ENCODE peak calls at places on chromosomes 12 and 14, in ten cellular contexts. H is A549; T is body of pancreas; V is CD8-positive, alpha-beta T cell; O is vagina; W is kidney; P is OCI-LY7; S is IMR-90; C is cardiac muscle cell; R is lung. N is an unnamed sample.

GRCh38 chr14:52078093-52078492 is 9.2 kb upstream of the NID2 start:
- DNase-seq in H (no peak), R (no peak), W (no peak), P (no peak), C (no peak), T (no peak), S (peak; percentile 82), O (no peak), V (no peak), N (no peak)

GRCh38 chr14:75566321-75566720 is 12.1 kb upstream of the FLVCR2 start:
- DNase-seq in O (no peak), C (no peak), V (peak; percentile 48), P (no peak), T (no peak), R (no peak), W (no peak), S (no peak), H (no peak), N (no peak)

GRCh38 chr14:105300542-105301102 is at the start of gene BRF1:
- DNase-seq in O (peak; percentile 96), T (peak; percentile 96), S (peak; percentile 86), H (peak; percentile 97), V (peak; percentile 97), C (peak; percentile 96), W (peak; percentile 99), P (peak; percentile 92), R (peak; percentile 94), N (peak; percentile 63)

GRCh38 chr14:29895591-29896043 is 32.0 kb downstream of the PRKD1 start:
- DNase-seq in O (no peak), T (no peak), V (no peak), C (peak; percentile 73), P (no peak), R (peak; percentile 46), W (no peak), S (no peak), H (no peak), N (no peak)

GRCh38 chr12:24803406-24804245 is 145.3 kb downstream of the BCAT1 start:
- DNase-seq in S (no peak), T (no peak), W (no peak), C (no peak), H (no peak), O (no peak), V (no peak), P (no peak), R (no peak), N (no peak)

GRCh38 chr14:77529213-77529612 is 30.6 kb upstream of the ISM2 start:
- DNase-seq in W (no peak), C (no peak), R (no peak), S (peak; percentile 74), O (no peak), H (no peak), P (no peak), V (no peak), T (no peak), N (peak; percentile 23)

GRCh38 chr14:93733231-93733630 is 55.1 kb downstream of the PRIMA1 start:
- DNase-seq in V (no peak), P (no peak), O (no peak), T (no peak), R (no peak), W (no peak), H (peak; percentile 6), S (no peak), C (no peak), N (no peak)

GRCh38 chr12:10191865-10192264 is 13.0 kb downstream of the TMEM52B start:
- DNase-seq in C (no peak), O (no peak), H (no peak), R (no peak), S (peak; percentile 81), W (no peak), V (no peak), T (no peak), P (no peak), N (no peak)

DNA sequence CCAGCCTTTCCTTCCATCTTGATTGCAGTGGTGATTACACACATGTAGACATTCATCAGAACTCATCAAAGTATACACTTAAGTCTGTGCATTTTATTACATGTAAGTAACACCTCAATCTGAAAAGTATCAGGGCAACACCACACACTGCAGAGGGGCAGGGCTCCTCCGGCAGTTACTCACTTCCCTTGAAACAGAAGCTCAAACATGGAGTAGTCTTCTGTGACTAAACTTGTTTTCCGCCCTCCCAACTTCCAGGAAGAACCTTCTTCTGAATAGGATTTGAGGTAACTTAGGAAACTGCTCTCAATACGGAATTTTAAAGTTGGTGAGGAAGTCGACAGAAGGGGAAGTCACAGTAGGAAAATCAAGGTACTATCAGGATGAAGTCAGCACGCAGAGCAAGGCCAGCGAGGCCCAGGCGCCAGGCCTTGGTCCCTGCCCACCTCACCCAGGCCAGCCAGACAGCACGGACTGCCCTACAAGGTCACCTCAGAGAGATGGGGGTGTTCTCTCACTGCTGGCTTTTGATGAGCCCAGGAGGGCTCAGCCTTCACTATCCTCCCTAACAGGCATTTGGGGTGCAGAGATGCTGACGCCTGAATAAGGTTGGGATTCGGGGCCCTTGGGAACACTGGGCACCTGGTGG is 5.9 kb downstream of the ANKRD9 start:
- DNase-seq in S (no peak), T (no peak), C (no peak), W (no peak), P (no peak), V (no peak), O (no peak), R (no peak), H (no peak), N (no peak)
- H3K27ac ChIP-seq in S (no peak overlapping the region), T (no peak overlapping the region), C (peak overlapping the region; percentile 51), W (no peak overlapping the region), P (no peak overlapping the region), V (no peak overlapping the region), O (no peak overlapping the region), R (peak overlapping the region; percentile 92), H (no peak overlapping the region), N (no peak overlapping the region)

GRCh38 chr14:71011479-71011878 is 104.2 kb downstream of the PCNX1 start:
- DNase-seq in C (no peak), O (no peak), S (no peak), V (no peak), R (no peak), W (no peak), T (no peak), P (no peak), H (no peak), N (no peak)
- TF ChIP-seq CTCF in C (peak; percentile 41), O (no peak), S (peak; percentile 29), V (peak; percentile 55), R (no peak), W (no peak), T (no peak), P (peak; percentile 63), H (peak; percentile 32), N (peak; percentile 42)

DNA sequence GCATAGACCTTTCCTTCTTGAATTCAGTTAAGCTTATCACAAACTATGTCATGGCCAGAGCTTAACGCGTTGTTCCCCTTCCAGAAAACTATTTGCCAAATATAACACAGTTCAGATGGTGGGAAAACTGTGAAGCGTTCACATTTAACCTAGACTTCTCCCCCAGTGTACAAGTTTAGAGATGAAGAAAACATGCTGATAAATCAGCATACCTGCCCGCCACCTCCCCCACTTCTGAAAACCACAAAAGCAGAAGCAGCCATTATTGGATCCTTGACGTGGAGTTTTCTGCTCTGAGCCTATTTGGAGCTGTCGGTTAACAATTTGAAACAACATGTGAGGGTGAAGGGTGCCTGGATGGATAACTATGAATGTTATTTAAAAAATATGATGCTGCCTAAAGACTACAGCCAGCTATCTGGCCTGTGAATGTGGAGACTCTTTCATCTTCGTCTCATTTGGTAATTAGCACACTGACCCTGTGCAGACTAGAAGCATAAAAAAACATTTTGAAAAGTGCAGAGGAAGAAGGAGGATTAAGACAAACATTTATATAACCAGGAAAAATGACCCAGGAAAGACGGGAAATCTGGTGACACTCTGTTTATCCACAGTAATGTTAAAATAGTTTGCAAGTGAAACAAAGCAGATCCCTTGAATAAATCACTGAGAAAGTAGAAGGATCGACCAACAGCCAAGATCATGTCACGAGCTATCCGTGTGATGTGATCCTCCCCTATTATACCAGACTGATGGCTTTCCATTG is 408.2 kb downstream of the AEBP2 start:
- DNase-seq in P (peak; percentile 2), S (peak; percentile 31), H (no peak), R (no peak), W (no peak), V (no peak), T (no peak), O (no peak), C (no peak), N (no peak)
- H3K4me3 ChIP-seq in P (no peak overlapping the region), S (no peak overlapping the region), H (no peak overlapping the region), R (no peak overlapping the region), W (no peak overlapping the region), V (no peak overlapping the region), T (no peak overlapping the region), O (no peak overlapping the region), C (no peak overlapping the region), N (no peak overlapping the region)

DNA sequence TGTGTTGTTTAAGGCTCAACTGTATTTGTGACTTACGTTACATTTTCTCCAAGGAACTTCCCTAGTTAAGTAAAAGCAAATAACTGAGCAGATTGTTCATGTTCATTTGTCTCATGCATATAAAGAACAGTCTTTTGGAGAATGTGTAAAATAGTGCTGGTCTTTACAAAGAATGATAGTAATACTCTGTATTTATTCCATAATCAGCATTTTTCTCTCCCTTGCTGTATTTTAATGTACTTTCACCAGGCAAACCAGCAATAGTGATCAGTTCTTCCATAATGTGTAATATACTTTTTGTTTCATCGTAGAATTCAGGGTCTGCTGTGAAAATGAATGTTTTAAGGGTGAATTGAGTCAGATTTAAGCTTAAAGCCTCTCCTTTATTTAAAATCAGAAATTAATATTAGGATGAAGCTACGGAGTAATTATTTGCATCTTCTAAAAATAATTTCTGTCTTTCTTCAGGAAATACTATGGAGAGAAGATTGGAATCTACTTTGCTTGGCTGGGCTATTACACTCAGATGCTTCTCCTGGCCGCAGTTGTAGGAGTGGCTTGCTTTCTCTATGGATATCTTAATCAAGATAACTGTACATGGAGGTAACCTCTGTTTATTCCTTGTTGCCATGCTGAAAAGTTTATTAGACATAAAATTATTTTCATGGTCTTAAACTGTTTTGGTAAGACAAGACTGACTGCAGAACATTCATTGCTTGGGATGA is 141.1 kb downstream of the ANO6 start:
- DNase-seq in R (no peak), H (no peak), O (no peak), S (no peak), P (no peak), W (no peak), C (no peak), T (no peak), V (no peak), N (no peak)
- H3K27ac ChIP-seq in R (peak overlapping the region; percentile 40), H (no peak overlapping the region), O (no peak overlapping the region), S (no peak overlapping the region), P (no peak overlapping the region), W (no peak overlapping the region), C (peak overlapping the region; percentile 88), T (no peak overlapping the region), V (no peak overlapping the region), N (no peak overlapping the region)

N was measured in AG04450.